ENCODE peak calls at places on chromosome 14, in seven cellular contexts. One of them, this sample, is unnamed.

GRCh38 chr14:63438065-63438757 is 105.0 kb downstream of the PPP2R5E start:
- DNase-seq in AG09309: peak; percentile 94
- DNase-seq in NCI-H187 treated with DMSO at 0.1 percent for 48 hours: no peak
- DNase-seq in AG04450: peak; percentile 73
- DNase-seq in NCI-H748 treated with DMSO at 0.1 percent for 48 hours: no peak
- DNase-seq in stimulated activated CD4-positive, alpha-beta T cell treated with anti-CD3 and anti-CD28 coated beads, Interleukin-1b, Interleukin-23, amount 100 ng/mL, for 24 hours: no peak
- DNase-seq in PC-3: peak; percentile 98
- DNase-seq in this sample: peak; percentile 94

GRCh38 chr14:105487449-105487985 is 831 bp downstream of the CRIP1 start:
- DNase-seq in AG09309: no peak
- DNase-seq in NCI-H187 treated with DMSO at 0.1 percent for 48 hours: no peak
- DNase-seq in AG04450: no peak
- DNase-seq in NCI-H748 treated with DMSO at 0.1 percent for 48 hours: peak; percentile 20
- DNase-seq in stimulated activated CD4-positive, alpha-beta T cell treated with anti-CD3 and anti-CD28 coated beads, Interleukin-1b, Interleukin-23, amount 100 ng/mL, for 24 hours: no peak
- DNase-seq in PC-3: no peak
- DNase-seq in this sample: no peak

GRCh38 chr14:64926398-64926995 is 12.2 kb downstream of the CHURC1 start:
- DNase-seq in AG09309: no peak
- DNase-seq in NCI-H187 treated with DMSO at 0.1 percent for 48 hours: no peak
- DNase-seq in AG04450: no peak
- DNase-seq in NCI-H748 treated with DMSO at 0.1 percent for 48 hours: no peak
- DNase-seq in stimulated activated CD4-positive, alpha-beta T cell treated with anti-CD3 and anti-CD28 coated beads, Interleukin-1b, Interleukin-23, amount 100 ng/mL, for 24 hours: no peak
- DNase-seq in PC-3: no peak
- DNase-seq in this sample: no peak

GRCh38 chr14:64705406-64706118 is 1.3 kb downstream of the PLEKHG3 start:
- DNase-seq in AG09309: no peak
- DNase-seq in NCI-H187 treated with DMSO at 0.1 percent for 48 hours: no peak
- DNase-seq in AG04450: no peak
- DNase-seq in NCI-H748 treated with DMSO at 0.1 percent for 48 hours: no peak
- DNase-seq in stimulated activated CD4-positive, alpha-beta T cell treated with anti-CD3 and anti-CD28 coated beads, Interleukin-1b, Interleukin-23, amount 100 ng/mL, for 24 hours: no peak
- DNase-seq in PC-3: no peak
- DNase-seq in this sample: no peak

GRCh38 chr14:53946404-53947400 is 9.9 kb downstream of the BMP4 start:
- DNase-seq in AG09309: no peak
- DNase-seq in NCI-H187 treated with DMSO at 0.1 percent for 48 hours: no peak
- DNase-seq in AG04450: no peak
- DNase-seq in NCI-H748 treated with DMSO at 0.1 percent for 48 hours: no peak
- DNase-seq in stimulated activated CD4-positive, alpha-beta T cell treated with anti-CD3 and anti-CD28 coated beads, Interleukin-1b, Interleukin-23, amount 100 ng/mL, for 24 hours: no peak
- DNase-seq in PC-3: no peak
- DNase-seq in this sample: no peak

GRCh38 chr14:24171422-24172260 is at the start of gene REC8:
- DNase-seq in AG09309: no peak
- DNase-seq in NCI-H187 treated with DMSO at 0.1 percent for 48 hours: peak; percentile 97
- DNase-seq in AG04450: no peak
- DNase-seq in NCI-H748 treated with DMSO at 0.1 percent for 48 hours: peak; percentile 84
- DNase-seq in stimulated activated CD4-positive, alpha-beta T cell treated with anti-CD3 and anti-CD28 coated beads, Interleukin-1b, Interleukin-23, amount 100 ng/mL, for 24 hours: peak; percentile 37
- DNase-seq in PC-3: no peak
- DNase-seq in this sample: peak; percentile 72

GRCh38 chr14:90487462-90487861 is 90.6 kb downstream of the CALM1 start:
- DNase-seq in AG09309: no peak
- DNase-seq in NCI-H187 treated with DMSO at 0.1 percent for 48 hours: no peak
- DNase-seq in AG04450: no peak
- DNase-seq in NCI-H748 treated with DMSO at 0.1 percent for 48 hours: no peak
- DNase-seq in stimulated activated CD4-positive, alpha-beta T cell treated with anti-CD3 and anti-CD28 coated beads, Interleukin-1b, Interleukin-23, amount 100 ng/mL, for 24 hours: no peak
- DNase-seq in PC-3: no peak
- DNase-seq in this sample: no peak

GRCh38 chr14:88568196-88568595 is 5.4 kb downstream of the ZC3H14 start:
- DNase-seq in AG09309: no peak
- DNase-seq in NCI-H187 treated with DMSO at 0.1 percent for 48 hours: no peak
- DNase-seq in AG04450: no peak
- DNase-seq in NCI-H748 treated with DMSO at 0.1 percent for 48 hours: no peak
- DNase-seq in stimulated activated CD4-positive, alpha-beta T cell treated with anti-CD3 and anti-CD28 coated beads, Interleukin-1b, Interleukin-23, amount 100 ng/mL, for 24 hours: no peak
- DNase-seq in PC-3: no peak
- DNase-seq in this sample: no peak

GRCh38 chr14:101889898-101890297 is 74.5 kb upstream of the DYNC1H1 start:
- DNase-seq in AG09309: peak; percentile 32
- DNase-seq in NCI-H187 treated with DMSO at 0.1 percent for 48 hours: no peak
- DNase-seq in AG04450: no peak
- DNase-seq in NCI-H748 treated with DMSO at 0.1 percent for 48 hours: no peak
- DNase-seq in stimulated activated CD4-positive, alpha-beta T cell treated with anti-CD3 and anti-CD28 coated beads, Interleukin-1b, Interleukin-23, amount 100 ng/mL, for 24 hours: no peak
- DNase-seq in PC-3: peak; percentile 27
- DNase-seq in this sample: no peak